ENCODE peak calls at places on chromosomes 4 and X, in six cellular contexts. Q is esophagus squamous epithelium, U is K562, W is right lobe of liver, Y is vagina, N is stomach. R is an unnamed sample.

GRCh38 chrX:97267376-97267775 is 383.7 kb downstream of the RPA4 start:
- DNase-seq in N (no peak), U (no peak), Y (no peak), W (no peak), Q (no peak), R (no peak)

GRCh38 chr4:2946812-2947600 is 16.2 kb downstream of the NOP14 start:
- DNase-seq in Q (no peak), U (no peak), W (peak; percentile 75), Y (peak; percentile 69), N (no peak), R (no peak)

GRCh38 chr4:156779774-156780173 is 191.8 kb downstream of the PDGFC start:
- DNase-seq in U (no peak), W (no peak), N (no peak), Y (no peak), Q (no peak), R (no peak)

GRCh38 chrX:17521871-17522693 is 147.1 kb downstream of the NHS start:
- DNase-seq in W (no peak), Q (no peak), Y (no peak), N (no peak), U (peak; percentile 8), R (no peak)

GRCh38 chr4:2400841-2401609 is 17.4 kb downstream of the ZFYVE28 start:
- DNase-seq in U (no peak), W (no peak), Y (no peak), Q (no peak), N (no peak), R (no peak)

GRCh38 chrX:55220119-55220794 is at the start of gene PAGE5:
- DNase-seq in N (no peak), U (peak; percentile 61), Y (no peak), Q (no peak), W (no peak), R (peak; percentile 2)

GRCh38 chr4:130468340-130468739 is 1372.4 kb downstream of the C4orf33 start:
- DNase-seq in N (no peak), U (no peak), W (no peak), Y (no peak), Q (no peak), R (no peak)

GRCh38 chr4:98514930-98515809 is 143.2 kb downstream of the TSPAN5 start:
- DNase-seq in Q (no peak), W (no peak), Y (no peak), N (no peak), U (no peak), R (no peak)

GRCh38 chr4:145195167-145195952 is 15.0 kb upstream of the OTUD4 start:
- DNase-seq in Q (no peak), N (no peak), Y (no peak), W (no peak), U (no peak), R (no peak)

GRCh38 chrX:85327060-85327333 is 52.5 kb downstream of the POF1B start:
- DNase-seq in W (peak; percentile 6), Y (no peak), U (no peak), N (no peak), Q (no peak), R (no peak)

GRCh38 chr4:87216469-87216868 is 3.9 kb downstream of the KLHL8 start:
- DNase-seq in U (no peak), N (no peak), Y (no peak), W (no peak), Q (no peak), R (no peak)

GRCh38 chrX:115333446-115333845 is 43.9 kb downstream of the LUZP4 start:
- DNase-seq in U (no peak), N (no peak), Y (no peak), W (no peak), Q (no peak), R (no peak)

GRCh38 chr4:94621491-94622080 is 136.2 kb upstream of the BMPR1B start:
- DNase-seq in Q (no peak), U (peak; percentile 44), Y (no peak), N (no peak), W (no peak), R (peak; percentile 8)

GRCh38 chrX:101656817-101657216 is 2.8 kb downstream of the ARMCX2 start:
- DNase-seq in W (no peak), N (no peak), Y (no peak), U (no peak), Q (no peak), R (no peak)

GRCh38 chrX:101657495-101657894 is 2.2 kb downstream of the ARMCX2 start:
- DNase-seq in Q (no peak), W (no peak), U (no peak), Y (no peak), N (no peak), R (no peak)

GRCh38 chrX:101658661-101659477 is 781 bp downstream of the ARMCX2 start:
- DNase-seq in N (peak; percentile 69), Q (peak; percentile 1), W (peak; percentile 55), Y (no peak), U (peak; percentile 56), R (peak; percentile 45)

GRCh38 chrX:101655540-101655939 is 4.1 kb downstream of the ARMCX2 start:
- DNase-seq in Y (no peak), W (no peak), U (no peak), N (no peak), Q (no peak), R (no peak)

DNA sequence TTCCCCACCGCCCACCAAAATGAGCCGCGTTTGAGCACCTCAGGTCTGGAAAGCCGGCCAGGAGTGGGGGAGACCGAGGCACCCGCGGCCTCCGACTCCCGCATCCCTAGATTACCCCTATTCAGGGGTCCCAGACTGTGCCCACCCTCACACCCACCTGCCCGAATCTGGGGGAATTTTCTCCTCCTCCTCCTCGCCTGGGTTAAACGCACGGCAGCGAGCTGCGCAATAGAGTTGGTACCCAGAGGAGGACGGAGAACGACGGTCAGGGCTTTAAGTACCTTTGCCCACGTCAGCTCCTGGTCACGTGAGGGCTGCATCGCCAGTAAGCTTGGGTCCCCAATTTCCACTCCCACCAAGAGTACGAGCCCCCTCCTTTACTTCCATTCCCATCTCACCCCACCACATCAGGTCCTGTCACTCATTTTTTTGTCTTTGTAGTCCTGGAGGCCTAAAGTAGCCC is at the start of gene ARMCX2:
- DNase-seq in W (peak; percentile 29), Q (no peak), Y (no peak), U (no peak), N (peak; percentile 36), R (no peak)
- TF ChIP-seq POLR2A in W (no peak), Q (no peak), Y (peak; percentile 71), U (no peak), N (no peak), R (peak; percentile 53)

DNA sequence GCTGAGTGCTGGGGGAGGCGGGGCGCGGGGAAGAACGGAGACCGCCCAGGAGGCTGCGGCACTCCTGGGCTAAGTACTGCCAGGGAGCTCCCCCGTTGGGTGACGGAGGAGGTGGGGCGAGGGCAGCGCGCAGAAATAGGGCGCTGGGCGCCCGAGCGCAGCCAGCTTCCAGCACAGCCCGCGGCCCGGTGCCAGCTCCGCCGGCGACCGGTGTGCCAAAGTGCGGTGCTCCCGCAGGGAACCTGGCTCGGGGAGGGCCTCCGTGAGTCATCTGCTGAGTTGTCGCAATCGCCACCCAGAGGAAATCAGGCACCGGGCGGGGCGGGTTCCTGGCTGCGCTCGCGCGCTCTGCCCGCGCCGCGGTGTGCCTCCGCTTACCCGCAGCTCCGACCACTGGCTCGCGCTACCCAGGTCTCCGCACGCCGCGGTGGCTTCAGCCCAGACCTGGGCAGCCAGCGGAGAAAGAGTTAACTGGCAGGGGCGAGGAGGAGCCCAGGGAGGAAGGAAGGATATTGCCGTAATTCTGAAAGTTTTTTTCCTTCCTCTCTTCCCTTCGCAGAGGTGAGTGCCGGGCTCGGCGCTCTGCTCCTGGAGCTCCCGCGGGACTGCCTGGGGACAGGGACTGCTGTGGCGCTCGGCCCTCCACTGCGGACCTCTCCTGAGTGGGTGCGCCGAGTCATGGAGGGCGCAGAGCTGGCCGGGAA is at the start of gene GPAT3:
- DNase-seq in Y (peak; percentile 89), N (peak; percentile 87), Q (no peak), U (peak; percentile 73), W (peak; percentile 92), R (peak; percentile 50)
- TF ChIP-seq POLR2A in Y (peak; percentile 16), N (peak; percentile 36), Q (no peak), U (peak; percentile 72), W (peak; percentile 86), R (no peak)

GRCh38 chrX:39950035-39950688 is 147.6 kb downstream of the BCOR start:
- DNase-seq in Q (no peak), U (peak; percentile 48), N (no peak), Y (no peak), W (no peak), R (no peak)

GRCh38 chrX:39953027-39953426 is 144.7 kb downstream of the BCOR start:
- DNase-seq in Y (no peak), N (no peak), W (no peak), Q (no peak), U (no peak), R (no peak)

GRCh38 chrX:39956803-39957394 is 140.9 kb downstream of the BCOR start:
- DNase-seq in U (no peak), N (no peak), Y (no peak), Q (no peak), W (no peak), R (no peak)

GRCh38 chrX:39955621-39956020 is 142.1 kb downstream of the BCOR start:
- DNase-seq in W (no peak), U (no peak), N (no peak), Y (no peak), Q (no peak), R (no peak)

GRCh38 chrX:39953879-39954278 is 143.9 kb downstream of the BCOR start:
- DNase-seq in Q (no peak), W (peak; percentile 92), U (peak; percentile 17), Y (no peak), N (peak; percentile 93), R (no peak)
- TF ChIP-seq POLR2A in Q (no peak), W (peak; percentile 8), U (no peak), Y (no peak), N (no peak), R (no peak)

GRCh38 chr4:6674500-6675149 is 19.1 kb upstream of the S100P start:
- DNase-seq in U (peak; percentile 37), W (no peak), Y (no peak), N (peak; percentile 58), Q (no peak), R (no peak)

GRCh38 chr4:6671648-6672047 is 22.0 kb upstream of the S100P start:
- DNase-seq in Y (no peak), Q (no peak), N (no peak), U (no peak), W (no peak), R (no peak)

GRCh38 chr4:6672131-6672530 is 21.5 kb upstream of the S100P start:
- DNase-seq in W (no peak), Y (no peak), Q (no peak), U (no peak), N (no peak), R (no peak)

GRCh38 chr4:6676722-6677558 is 16.7 kb upstream of the S100P start:
- DNase-seq in Q (no peak), Y (no peak), N (no peak), W (no peak), U (no peak), R (no peak)

DNA sequence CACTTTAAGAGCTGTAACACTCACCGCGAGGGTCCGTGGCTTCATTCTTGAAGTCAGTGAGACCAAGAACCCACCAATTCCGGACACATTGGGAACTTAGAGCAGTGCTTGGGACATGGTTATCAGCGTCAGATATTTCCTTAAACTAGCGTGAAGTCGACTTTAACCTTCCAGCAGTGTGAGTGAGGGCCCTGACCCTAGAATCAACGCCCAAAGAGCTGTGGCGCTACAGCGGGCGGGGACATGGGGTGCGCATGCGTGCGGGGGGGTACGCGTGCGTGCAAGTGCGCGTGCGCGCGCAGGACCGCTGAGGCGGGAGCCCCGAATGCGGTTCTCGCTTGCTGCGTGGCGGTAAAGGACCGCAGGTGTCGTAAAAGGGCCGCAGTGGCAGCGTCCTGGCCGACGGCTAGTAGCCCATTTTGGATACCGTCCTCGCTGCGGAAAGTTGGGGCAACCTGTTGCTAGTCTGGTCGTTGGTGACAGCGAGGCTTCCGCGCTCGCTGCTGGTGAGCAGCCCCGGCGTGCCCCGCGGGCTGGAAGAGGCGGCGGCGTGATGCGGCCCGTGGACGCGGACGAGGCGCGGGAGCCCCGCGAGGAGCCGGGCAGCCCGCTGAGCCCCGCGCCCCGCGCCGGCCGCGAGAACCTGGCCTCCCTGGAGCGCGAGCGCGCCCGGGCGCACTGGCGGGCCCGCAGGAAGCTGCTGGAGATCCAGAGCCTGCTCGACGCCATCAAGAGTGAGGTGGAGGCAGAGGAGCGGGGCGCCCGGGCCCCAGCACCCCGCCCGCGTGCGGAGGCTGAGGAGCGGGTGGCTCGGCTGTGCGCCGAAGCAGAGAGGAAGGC is 19.8 kb upstream of the S100P start:
- DNase-seq in Y (peak; percentile 94), Q (peak; percentile 69), U (peak; percentile 97), N (peak; percentile 95), W (peak; percentile 93), R (peak; percentile 92)
- TF ChIP-seq POLR2A in Y (peak; percentile 20), Q (no peak), U (peak; percentile 99), N (no peak), W (peak; percentile 50), R (peak; percentile 87)

R was measured in GM12892.